ENCODE peak calls at places on chromosomes 3 and 15, in five cellular contexts. N is upper lobe of right lung, E is colonic mucosa, H is astrocyte of the spinal cord, G is lower leg skin. U is an unnamed sample.

GRCh38 chr3:40237892-40238571 is 71.5 kb upstream of the EIF1B start:
- DNase-seq in N (no peak), E (no peak), H (no peak), G (no peak), U (peak)

GRCh38 chr3:185986201-185986600 is 48.4 kb upstream of the TRA2B start:
- DNase-seq in N (no peak), E (no peak), H (no peak), G (peak), U (peak)

GRCh38 chr3:187957209-187957981 is 196.6 kb upstream of the LPP start:
- DNase-seq in N (no peak), E (peak), H (no peak), G (no peak), U (no peak)

GRCh38 chr3:150511096-150511670 is 35.1 kb downstream of the SERP1 start:
- DNase-seq in N (no peak), E (no peak), H (no peak), G (no peak), U (no peak)

GRCh38 chr3:14412831-14413380 is 10.5 kb downstream of the SLC6A6 start:
- DNase-seq in N (no peak), E (no peak), H (peak), G (no peak), U (peak)

GRCh38 chr3:117606860-117607259 is 897.3 kb downstream of the TUSC7 start:
- DNase-seq in N (no peak), E (no peak), H (no peak), G (no peak), U (no peak)

GRCh38 chr15:28104326-28104725 is 5.2 kb upstream of the OCA2 start:
- DNase-seq in N (peak), E (no peak), H (no peak), G (peak), U (no peak)

GRCh38 chr3:65153850-65154512 is 466.2 kb upstream of the ADAMTS9 start:
- DNase-seq in N (no peak), E (no peak), H (no peak), G (no peak), U (no peak)

GRCh38 chr3:46692566-46692983 is 904 bp downstream of the ALS2CL start:
- DNase-seq in N (peak), E (peak), H (no peak), G (peak), U (no peak)

GRCh38 chr3:172750069-172750367 is 508 bp upstream of the ECT2 start:
- DNase-seq in N (no peak), E (no peak), H (no peak), G (no peak), U (no peak)
- H3K4me3 ChIP-seq in N (peak), E (peak), H (peak), G (no peak), U (peak)

GRCh38 chr3:87145553-87145952 is 81.6 kb upstream of the CHMP2B start:
- DNase-seq in N (no peak), E (no peak), H (peak), G (no peak), U (peak)
- TF ChIP-seq CTCF in N (no peak), E (no peak), H (no peak), G (no peak), U (peak)

DNA sequence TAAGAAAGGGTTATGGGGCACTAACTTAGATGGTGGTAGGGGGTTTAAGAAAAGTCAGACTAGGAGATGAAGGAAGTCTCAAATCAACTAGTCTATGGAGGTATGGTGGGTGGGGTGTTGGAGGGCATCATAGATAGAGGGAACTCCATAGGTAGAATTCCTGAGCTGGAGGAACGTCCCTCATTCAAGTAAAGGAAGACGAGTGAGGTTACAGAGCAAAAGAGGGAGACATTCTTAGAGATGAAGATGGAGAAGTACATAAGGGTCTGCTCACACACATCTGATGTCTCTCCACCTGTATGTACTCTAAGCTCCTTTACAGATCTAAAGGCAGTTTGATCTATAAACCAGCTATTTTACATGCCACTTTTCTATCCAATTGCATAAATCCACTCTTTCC is 1.4 kb downstream of the PLSCR1 start:
- DNase-seq in N (no peak), E (no peak), H (no peak), G (no peak), U (no peak)
- H3K4me3 ChIP-seq in N (peak), E (peak), H (peak), G (no peak), U (peak)

GRCh38 chr15:79777916-79778315 is 118.9 kb downstream of the MTHFS start:
- DNase-seq in N (no peak), E (no peak), H (no peak), G (no peak), U (no peak)

GRCh38 chr15:79779739-79780138 is 117.1 kb downstream of the MTHFS start:
- DNase-seq in N (no peak), E (no peak), H (no peak), G (no peak), U (no peak)

GRCh38 chr15:79775821-79776220 is 121.0 kb downstream of the MTHFS start:
- DNase-seq in N (no peak), E (no peak), H (no peak), G (no peak), U (no peak)

DNA sequence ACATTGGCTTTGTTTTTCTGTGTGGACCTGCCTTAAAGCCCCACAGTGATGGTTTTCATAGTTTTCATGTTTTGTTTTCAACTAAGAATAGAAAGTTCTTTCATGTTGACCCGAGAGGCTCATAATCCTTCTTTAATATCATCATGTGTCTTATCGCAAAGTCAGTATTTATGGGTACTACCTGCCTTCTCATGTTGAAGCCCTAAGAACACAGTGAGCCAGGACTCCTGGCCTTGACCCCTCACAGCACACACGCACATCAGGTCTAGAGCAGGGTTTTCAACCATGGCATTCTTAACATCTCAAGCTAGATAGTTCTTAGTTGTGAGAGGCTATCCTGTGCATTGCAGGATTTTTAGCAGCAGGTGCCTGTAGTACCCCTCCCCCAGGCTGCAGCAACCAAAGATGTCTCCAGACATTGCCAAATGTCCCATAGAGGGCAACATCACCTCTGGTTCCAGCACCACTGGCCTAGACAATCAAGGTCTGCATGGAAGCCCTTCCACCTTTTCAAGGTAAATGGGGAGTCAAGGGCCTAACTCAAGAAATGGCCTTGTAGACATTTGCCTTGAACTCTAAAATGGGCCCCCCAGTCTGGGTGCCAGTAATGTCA is 118.3 kb downstream of the MTHFS start:
- DNase-seq in N (no peak), E (no peak), H (no peak), G (no peak), U (no peak)
- TF ChIP-seq CTCF in N (no peak), E (no peak), H (no peak), G (no peak), U (no peak)

GRCh38 chr3:12868039-12869024 is 27.0 kb upstream of the RPL32 start:
- DNase-seq in N (peak), E (peak), H (peak), G (peak), U (peak)
- H3K4me3 ChIP-seq in N (peak), E (no peak), H (no peak), G (no peak), U (no peak)

GRCh38 chr3:51538459-51539290 is at the start of gene RAD54L2:
- DNase-seq in N (peak), E (peak), H (peak), G (peak), U (peak)
- TF ChIP-seq CTCF in N (peak), E (no peak), H (no peak), G (no peak), U (peak)

U was measured in fibroblast of villous mesenchyme.